ENCODE peak calls at places on chromosomes 2 and 18, in nine cellular contexts. F, Y, C, M, H, K, O, Q and J are unnamed samples.

GRCh38 chr2:38720613-38721241 is 30.4 kb downstream of the SRSF7 start:
- DNase-seq in C (peak), Q (peak), Y (peak), F (no peak), O (peak), H (no peak), K (peak), M (peak), J (peak)

GRCh38 chr2:241217320-241218031 is 29.0 kb downstream of the ANO7 start:
- DNase-seq in Y (peak), K (peak), O (peak), C (peak), H (peak), M (peak), F (peak), Q (peak), J (peak)

GRCh38 chr2:100744589-100744988 is 75.3 kb upstream of the NPAS2 start:
- DNase-seq in H (no peak), F (no peak), C (no peak), O (no peak), Y (no peak), Q (peak), M (no peak), K (no peak), J (no peak)

GRCh38 chr18:72612894-72613537 is 68.9 kb upstream of the CBLN2 start:
- DNase-seq in Q (no peak), H (no peak), F (no peak), M (no peak), O (no peak), C (no peak), Y (no peak), K (no peak), J (no peak)

GRCh38 chr2:18829331-18829902 is 240.0 kb upstream of the NT5C1B start:
- DNase-seq in Q (peak), C (no peak), F (no peak), K (peak), Y (no peak), H (no peak), M (no peak), O (no peak), J (peak)

GRCh38 chr18:61824733-61825363 is 68.0 kb downstream of the RNF152 start:
- DNase-seq in Y (no peak), Q (no peak), C (no peak), K (no peak), M (no peak), H (no peak), O (no peak), F (no peak), J (no peak)

GRCh38 chr2:162317910-162318279 is 589 bp downstream of the IFIH1 start:
- DNase-seq in Q (peak), F (peak), M (no peak), K (peak), Y (peak), C (peak), H (peak), O (peak), J (no peak)

GRCh38 chr2:240355962-240356361 is 79.5 kb upstream of the GPC1 start:
- DNase-seq in H (no peak), Q (no peak), M (no peak), O (peak), F (no peak), C (no peak), Y (no peak), K (no peak), J (no peak)

GRCh38 chr2:142725386-142725785 is 152.1 kb upstream of the KYNU start:
- DNase-seq in K (no peak), F (no peak), M (no peak), Y (no peak), C (no peak), H (no peak), Q (no peak), O (no peak), J (no peak)

GRCh38 chr2:15050483-15050882 is 418.0 kb downstream of the LRATD1 start:
- DNase-seq in Q (peak), O (no peak), Y (no peak), F (no peak), C (no peak), M (no peak), K (no peak), H (no peak), J (no peak)

GRCh38 chr2:714005-714741 is 37.0 kb upstream of the TMEM18 start:
- DNase-seq in H (no peak), K (peak), Y (no peak), M (peak), Q (peak), O (no peak), F (peak), C (peak), J (peak)

DNA sequence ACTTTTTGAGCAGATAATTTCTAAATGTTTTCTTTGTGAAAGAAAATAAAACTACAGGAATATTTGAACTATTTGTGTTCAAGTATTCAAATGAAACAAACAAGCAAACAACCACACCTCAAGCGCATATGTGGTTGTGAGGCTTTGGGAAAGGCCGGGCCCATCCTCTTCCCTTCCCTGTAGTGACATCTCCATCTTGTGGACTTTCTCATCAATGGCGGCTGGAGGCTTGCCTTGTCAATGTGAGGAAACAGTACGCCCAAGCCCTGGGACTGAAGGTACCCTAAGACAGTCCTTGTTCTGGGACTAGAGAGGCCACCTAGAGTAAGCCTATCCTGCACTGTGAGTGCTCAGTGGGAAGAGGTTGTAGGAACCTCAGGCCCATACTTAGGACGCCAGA is 166.8 kb downstream of the TPGS2 start:
- DNase-seq in H (no peak), Q (no peak), O (no peak), M (no peak), C (no peak), Y (no peak), K (no peak), F (no peak), J (peak)
- TF ChIP-seq CTCF in H (no peak), Q (no peak), O (no peak), M (peak), C (no peak), Y (no peak), K (no peak), F (no peak), J (peak)

GRCh38 chr2:17540813-17541513 is 467 bp downstream of the VSNL1 start:
- DNase-seq in C (no peak), Y (no peak), M (no peak), H (no peak), K (no peak), F (no peak), Q (no peak), O (no peak), J (no peak)
- H3K4me3 ChIP-seq in C (no peak), Y (peak), M (no peak), H (peak), K (peak), F (no peak), Q (no peak), O (peak), J (peak)

GRCh38 chr2:167843203-167843602 is 404.2 kb downstream of the STK39 start:
- DNase-seq in Q (no peak), C (no peak), Y (no peak), M (no peak), F (no peak), H (no peak), K (no peak), O (no peak), J (no peak)

GRCh38 chr2:167842047-167842446 is 405.3 kb downstream of the STK39 start:
- DNase-seq in K (no peak), Q (no peak), Y (no peak), F (no peak), M (no peak), H (no peak), O (no peak), C (no peak), J (no peak)

GRCh38 chr2:167843657-167844056 is 403.7 kb downstream of the STK39 start:
- DNase-seq in Q (no peak), F (no peak), H (no peak), C (no peak), Y (no peak), M (no peak), O (no peak), K (no peak), J (no peak)

DNA sequence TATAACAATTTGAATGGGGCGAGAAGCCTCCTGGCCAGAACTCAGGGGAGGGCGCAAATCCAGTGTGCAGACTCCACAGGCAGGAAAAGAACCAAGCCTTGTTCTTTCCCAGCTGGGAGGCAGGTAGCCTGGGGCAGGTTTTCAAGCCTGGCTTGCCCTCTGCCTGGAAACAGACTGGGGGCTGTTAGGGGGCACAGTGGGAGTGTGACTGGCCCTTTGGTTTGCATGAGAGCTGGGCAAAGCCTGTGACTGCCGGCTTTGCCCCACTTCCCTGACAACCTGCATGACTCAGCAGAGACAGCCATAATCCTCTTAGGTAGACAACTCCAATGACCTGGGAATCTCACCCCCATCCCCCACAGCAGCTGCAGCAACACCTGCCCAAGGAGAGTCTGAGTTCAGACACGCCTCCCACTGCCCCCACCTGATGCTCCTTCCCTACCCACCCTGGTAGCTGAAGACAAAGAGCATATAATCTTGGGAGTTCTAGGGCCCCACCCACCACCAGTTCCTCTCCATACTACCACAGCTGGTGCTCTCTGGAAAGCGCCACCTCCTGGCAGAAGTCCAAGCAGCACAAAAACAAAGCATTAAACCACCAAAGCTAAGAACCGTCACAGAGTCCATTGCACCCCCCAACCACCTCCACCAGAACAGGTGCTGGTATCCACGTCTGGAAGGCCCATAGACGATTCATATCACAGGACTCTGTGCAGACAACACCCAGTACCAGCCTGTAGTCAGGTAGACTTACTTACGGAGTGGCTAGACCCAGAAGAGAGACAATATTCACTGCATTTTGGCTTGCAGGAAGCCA is 402.5 kb downstream of the STK39 start:
- DNase-seq in O (no peak), H (no peak), Y (no peak), C (no peak), F (peak), K (peak), M (no peak), Q (peak), J (no peak)
- TF ChIP-seq CTCF in O (no peak), H (no peak), Y (no peak), C (no peak), F (peak), K (no peak), M (peak), Q (peak), J (no peak)

DNA sequence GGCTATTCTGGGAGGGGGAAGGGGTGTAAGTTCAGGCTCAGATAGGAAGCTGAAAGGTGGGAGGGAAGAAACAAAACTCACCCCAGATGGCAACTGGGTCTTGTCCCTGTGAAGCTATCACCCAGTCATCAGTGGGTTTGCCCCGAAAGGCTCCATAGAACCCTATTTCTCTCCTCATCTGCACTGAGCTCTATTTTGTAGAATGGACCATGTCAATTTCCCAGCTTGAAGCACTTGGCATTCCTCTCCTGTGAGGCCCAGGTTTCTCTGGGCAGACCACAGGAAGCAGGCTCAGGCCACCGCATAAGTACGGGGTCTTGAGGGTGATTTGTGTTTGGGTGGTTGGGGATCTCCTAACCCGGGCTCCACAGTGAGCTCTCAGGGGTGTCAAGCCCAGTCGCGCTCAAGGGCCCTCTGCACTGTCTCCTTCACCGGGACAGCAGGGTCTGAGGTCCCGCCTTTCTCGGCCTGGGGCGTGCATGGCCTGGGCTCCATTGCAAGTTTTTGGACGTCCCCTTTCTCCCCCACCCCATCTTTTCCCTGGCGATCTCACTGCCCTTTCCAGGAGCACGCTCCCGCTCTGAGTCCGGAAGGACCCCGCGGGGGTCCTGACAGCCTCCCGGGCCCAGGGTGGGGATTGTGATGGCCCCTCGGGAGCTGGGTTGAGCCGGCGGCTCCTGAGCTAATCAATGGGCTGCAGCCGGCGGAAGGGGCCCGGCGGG is 27.3 kb upstream of the NOTO start:
- DNase-seq in M (no peak), Q (no peak), K (no peak), F (no peak), Y (no peak), H (no peak), O (no peak), C (no peak), J (no peak)
- H3K4me3 ChIP-seq in M (no peak), Q (peak), K (peak), F (no peak), Y (peak), H (peak), O (peak), C (no peak), J (peak)